ENCODE peak calls at places on chromosomes 7 and 10, in seven cellular contexts. One of them, this sample, is unnamed.

GRCh38 chr10:44512345-44513095 is 127.6 kb upstream of the CXCL12 start:
- DNase-seq in mesendoderm: no peak
- DNase-seq in IMR-90: no peak
- DNase-seq in neuronal stem cell: no peak
- DNase-seq in trophoblast cell: no peak
- DNase-seq in H1: no peak
- DNase-seq in mesenchymal stem cell: no peak
- DNase-seq in this sample: no peak

GRCh38 chr7:44617225-44617885 is 10.9 kb downstream of the OGDH start:
- DNase-seq in H1: no peak
- DNase-seq in IMR-90: peak; percentile 82
- DNase-seq in trophoblast cell: peak; percentile 42
- DNase-seq in neuronal stem cell: no peak
- DNase-seq in mesenchymal stem cell: peak; percentile 65
- DNase-seq in mesendoderm: no peak
- DNase-seq in this sample: no peak

GRCh38 chr7:158325530-158326381 is 261.9 kb downstream of the PTPRN2 start:
- DNase-seq in H1: peak; percentile 89
- DNase-seq in IMR-90: no peak
- DNase-seq in neuronal stem cell: peak; percentile 92
- DNase-seq in mesendoderm: peak; percentile 98
- DNase-seq in trophoblast cell: no peak
- DNase-seq in mesenchymal stem cell: no peak
- DNase-seq in this sample: peak; percentile 98

GRCh38 chr10:120415709-120416330 is 41.2 kb upstream of the PLPP4 start:
- DNase-seq in trophoblast cell: peak; percentile 75
- DNase-seq in neuronal stem cell: no peak
- DNase-seq in mesendoderm: no peak
- DNase-seq in mesenchymal stem cell: peak; percentile 80
- DNase-seq in H1: no peak
- DNase-seq in IMR-90: peak; percentile 38
- DNase-seq in this sample: no peak

GRCh38 chr7:40680657-40681056 is 545.9 kb downstream of the SUGCT start:
- DNase-seq in neuronal stem cell: peak; percentile 9
- DNase-seq in trophoblast cell: peak; percentile 52
- DNase-seq in IMR-90: no peak
- DNase-seq in H1: no peak
- DNase-seq in mesendoderm: peak; percentile 79
- DNase-seq in mesenchymal stem cell: no peak
- DNase-seq in this sample: no peak

GRCh38 chr7:151494569-151495284 is 25.0 kb downstream of the RHEB start:
- DNase-seq in mesendoderm: no peak
- DNase-seq in trophoblast cell: no peak
- DNase-seq in H1: no peak
- DNase-seq in IMR-90: no peak
- DNase-seq in mesenchymal stem cell: no peak
- DNase-seq in neuronal stem cell: no peak
- DNase-seq in this sample: no peak

GRCh38 chr10:101292194-101293006 is 61.6 kb upstream of the BTRC start:
- DNase-seq in mesendoderm: no peak
- DNase-seq in IMR-90: no peak
- DNase-seq in trophoblast cell: peak; percentile 4
- DNase-seq in H1: peak; percentile 65
- DNase-seq in neuronal stem cell: no peak
- DNase-seq in mesenchymal stem cell: peak; percentile 14
- DNase-seq in this sample: no peak

GRCh38 chr7:74479961-74480829 is 26.5 kb downstream of the GTF2IRD1 start:
- DNase-seq in trophoblast cell: peak; percentile 84
- DNase-seq in H1: peak; percentile 81
- DNase-seq in IMR-90: peak; percentile 93
- DNase-seq in mesendoderm: peak; percentile 89
- DNase-seq in neuronal stem cell: peak; percentile 78
- DNase-seq in mesenchymal stem cell: peak; percentile 96
- DNase-seq in this sample: peak; percentile 81

GRCh38 chr10:76017026-76017732 is 585.8 kb downstream of the LRMDA start:
- DNase-seq in IMR-90: peak; percentile 1
- DNase-seq in mesendoderm: peak; percentile 52
- DNase-seq in mesenchymal stem cell: no peak
- DNase-seq in trophoblast cell: no peak
- DNase-seq in neuronal stem cell: no peak
- DNase-seq in H1: no peak
- DNase-seq in this sample: no peak
- H3K18ac ChIP-seq in IMR-90: no peak overlapping the region
- H3K18ac ChIP-seq in mesendoderm: no peak overlapping the region
- H3K18ac ChIP-seq in mesenchymal stem cell: no peak overlapping the region
- H3K18ac ChIP-seq in trophoblast cell: no peak overlapping the region
- H3K18ac ChIP-seq in neuronal stem cell: no peak overlapping the region
- H3K18ac ChIP-seq in H1: no peak overlapping the region
- H3K18ac ChIP-seq in this sample: no peak overlapping the region

DNA sequence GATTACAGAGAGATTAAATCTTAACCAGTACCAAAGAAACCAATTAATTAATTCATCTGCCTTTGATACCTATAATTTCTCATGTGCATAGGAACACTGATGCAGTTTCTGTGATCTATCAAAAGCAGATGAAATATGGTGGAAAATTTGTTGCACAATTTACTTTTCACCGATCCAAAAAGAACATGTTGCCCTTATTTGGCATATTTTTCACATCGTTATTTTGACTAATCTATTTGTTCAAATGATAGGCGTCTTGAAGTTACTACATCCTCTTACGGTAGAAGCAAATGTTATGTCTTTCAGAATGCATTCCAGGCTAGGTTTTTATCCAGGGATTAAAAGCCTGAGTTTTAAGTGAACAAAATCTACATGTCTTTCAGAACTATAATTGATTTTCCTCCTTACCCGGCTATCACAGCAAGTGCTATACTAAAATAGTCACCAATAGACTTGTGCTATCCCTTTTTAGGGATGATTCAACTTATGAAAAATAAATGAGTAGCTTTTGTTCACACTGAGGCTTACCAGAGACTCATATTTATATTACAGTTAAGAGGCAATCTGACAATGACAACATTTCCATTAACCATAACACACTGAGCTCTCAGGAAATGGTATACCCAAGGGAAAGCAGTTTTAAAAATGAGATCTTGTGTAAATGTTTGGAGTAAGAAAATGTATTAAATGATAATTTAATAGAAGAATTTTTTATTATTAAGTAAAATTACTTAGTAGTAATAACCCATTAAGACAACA is 16.8 kb upstream of the TES start:
- DNase-seq in neuronal stem cell: no peak
- DNase-seq in mesenchymal stem cell: no peak
- DNase-seq in mesendoderm: no peak
- DNase-seq in IMR-90: no peak
- DNase-seq in trophoblast cell: no peak
- DNase-seq in H1: no peak
- DNase-seq in this sample: no peak
- H3K18ac ChIP-seq in neuronal stem cell: no peak overlapping the region
- H3K18ac ChIP-seq in mesenchymal stem cell: no peak overlapping the region
- H3K18ac ChIP-seq in mesendoderm: no peak overlapping the region
- H3K18ac ChIP-seq in IMR-90: peak overlapping the region; percentile 62
- H3K18ac ChIP-seq in trophoblast cell: no peak overlapping the region
- H3K18ac ChIP-seq in H1: no peak overlapping the region
- H3K18ac ChIP-seq in this sample: no peak overlapping the region

DNA sequence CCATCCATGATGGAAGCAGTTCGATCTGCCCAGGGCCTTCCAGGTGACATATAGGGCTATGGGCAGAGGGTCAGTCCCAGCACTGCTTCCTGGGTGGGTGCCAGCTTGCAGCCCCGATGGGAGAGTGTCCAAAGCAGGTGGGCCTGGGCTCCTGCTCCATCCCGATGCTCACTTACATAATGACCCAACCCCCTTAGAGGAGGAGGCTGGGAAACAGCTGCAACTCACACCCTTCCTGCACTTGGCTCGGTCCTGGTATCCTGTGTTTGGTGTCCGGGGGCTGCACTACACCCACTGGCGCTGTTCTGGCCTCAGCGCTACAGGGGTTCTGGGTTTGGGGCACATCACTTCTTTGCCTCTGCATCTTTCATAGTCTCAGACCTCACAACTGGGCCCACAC is 58.5 kb downstream of the PKD1L1 start:
- DNase-seq in H1: no peak
- DNase-seq in IMR-90: no peak
- DNase-seq in trophoblast cell: no peak
- DNase-seq in neuronal stem cell: no peak
- DNase-seq in mesenchymal stem cell: no peak
- DNase-seq in mesendoderm: no peak
- DNase-seq in this sample: no peak
- H3K18ac ChIP-seq in H1: no peak overlapping the region
- H3K18ac ChIP-seq in IMR-90: no peak overlapping the region
- H3K18ac ChIP-seq in trophoblast cell: no peak overlapping the region
- H3K18ac ChIP-seq in neuronal stem cell: peak overlapping the region; percentile 22
- H3K18ac ChIP-seq in mesenchymal stem cell: no peak overlapping the region
- H3K18ac ChIP-seq in mesendoderm: no peak overlapping the region
- H3K18ac ChIP-seq in this sample: no peak overlapping the region

GRCh38 chr7:1197997-1198632 is 34.6 kb upstream of the UNCX start:
- DNase-seq in neuronal stem cell: no peak
- DNase-seq in IMR-90: peak; percentile 94
- DNase-seq in H1: no peak
- DNase-seq in mesenchymal stem cell: peak; percentile 92
- DNase-seq in mesendoderm: no peak
- DNase-seq in trophoblast cell: peak; percentile 68
- DNase-seq in this sample: no peak
- H3K18ac ChIP-seq in neuronal stem cell: peak overlapping the region; percentile 57
- H3K18ac ChIP-seq in IMR-90: peak overlapping the region; percentile 44
- H3K18ac ChIP-seq in H1: no peak overlapping the region
- H3K18ac ChIP-seq in mesenchymal stem cell: no peak overlapping the region
- H3K18ac ChIP-seq in mesendoderm: no peak overlapping the region
- H3K18ac ChIP-seq in trophoblast cell: no peak overlapping the region
- H3K18ac ChIP-seq in this sample: no peak overlapping the region

GRCh38 chr10:35545079-35545657 is 60.0 kb upstream of the GJD4 start:
- DNase-seq in trophoblast cell: no peak
- DNase-seq in neuronal stem cell: no peak
- DNase-seq in IMR-90: no peak
- DNase-seq in mesenchymal stem cell: no peak
- DNase-seq in mesendoderm: peak; percentile 31
- DNase-seq in H1: no peak
- DNase-seq in this sample: no peak
- H3K18ac ChIP-seq in trophoblast cell: no peak overlapping the region
- H3K18ac ChIP-seq in neuronal stem cell: no peak overlapping the region
- H3K18ac ChIP-seq in IMR-90: no peak overlapping the region
- H3K18ac ChIP-seq in mesenchymal stem cell: no peak overlapping the region
- H3K18ac ChIP-seq in mesendoderm: no peak overlapping the region
- H3K18ac ChIP-seq in H1: no peak overlapping the region
- H3K18ac ChIP-seq in this sample: no peak overlapping the region

GRCh38 chr10:103784089-103784488 is 71.3 kb downstream of the SH3PXD2A start:
- DNase-seq in IMR-90: no peak
- DNase-seq in trophoblast cell: no peak
- DNase-seq in neuronal stem cell: no peak
- DNase-seq in mesenchymal stem cell: no peak
- DNase-seq in H1: no peak
- DNase-seq in mesendoderm: no peak
- DNase-seq in this sample: no peak
- H3K18ac ChIP-seq in IMR-90: no peak overlapping the region
- H3K18ac ChIP-seq in trophoblast cell: no peak overlapping the region
- H3K18ac ChIP-seq in neuronal stem cell: no peak overlapping the region
- H3K18ac ChIP-seq in mesenchymal stem cell: no peak overlapping the region
- H3K18ac ChIP-seq in H1: no peak overlapping the region
- H3K18ac ChIP-seq in mesendoderm: no peak overlapping the region
- H3K18ac ChIP-seq in this sample: no peak overlapping the region